ENCODE peak calls at places on chromosome 20, in nine cellular contexts. U is skeletal muscle cell, Q is thyroid gland, C is colonic mucosa, N is prostate gland, X is DND-41, V is psoas muscle, D is GM19239, H is SW 1271. L is an unnamed sample.

GRCh38 chr20:57379263-57379647 is 11.9 kb upstream of the RBM38 start:
- DNase-seq in U (no peak), Q (no peak), C (no peak), N (no peak), X (no peak), V (no peak), D (no peak), H (no peak), L (no peak)

GRCh38 chr20:3334156-3334943 is 73.1 kb downstream of the DNAAF9 start:
- DNase-seq in U (no peak), Q (no peak), C (no peak), N (no peak), X (no peak), V (no peak), D (no peak), H (no peak), L (no peak)

GRCh38 chr20:62732766-62733165 is 24.1 kb downstream of the NTSR1 start:
- DNase-seq in U (no peak), Q (no peak), C (no peak), N (no peak), X (no peak), V (no peak), D (no peak), H (no peak), L (peak; percentile 30)

GRCh38 chr20:48157970-48158369 is 372.7 kb upstream of the SULF2 start:
- DNase-seq in U (no peak), Q (no peak), C (no peak), N (peak; percentile 29), X (no peak), V (no peak), D (no peak), H (no peak), L (peak; percentile 65)

GRCh38 chr20:57651977-57652864 is 32.0 kb upstream of the ZBP1 start:
- DNase-seq in U (no peak), Q (no peak), C (peak; percentile 16), N (no peak), X (peak; percentile 11), V (no peak), D (no peak), H (no peak), L (peak; percentile 58)

GRCh38 chr20:3687655-3688054 is 5.8 kb upstream of the ADAM33 start:
- DNase-seq in U (no peak), Q (no peak), C (no peak), N (no peak), X (no peak), V (no peak), D (no peak), H (no peak), L (no peak)

GRCh38 chr20:35547319-35547718 is 5.4 kb downstream of the ERGIC3 start:
- DNase-seq in U (no peak), Q (no peak), C (no peak), N (no peak), X (no peak), V (no peak), D (no peak), H (no peak), L (no peak)

GRCh38 chr20:48523191-48523757 is 304.5 kb downstream of the PREX1 start:
- DNase-seq in U (peak; percentile 19), Q (peak; percentile 44), C (no peak), N (no peak), X (peak; percentile 72), V (no peak), D (peak; percentile 20), H (no peak), L (no peak)

L was measured in sciatic nerve.